ENCODE peak calls at places on chromosomes 12 and 14, in nine cellular contexts. One of them, this sample, is unnamed.
A peak's percentile ranks its signal among the peaks of the same experiment; 100 is the strongest.

GRCh38 chr12:38983117-38983571 is 77.8 kb upstream of the CPNE8 start:
- DNase-seq in thyroid gland: no peak
- DNase-seq in dorsolateral prefrontal cortex: no peak
- DNase-seq in AG04450: no peak
- DNase-seq in neuronal stem cell: no peak
- DNase-seq in lung: no peak
- DNase-seq in mammary epithelial cell: peak; percentile 3
- DNase-seq in colonic mucosa: no peak
- DNase-seq in A549: no peak
- DNase-seq in this sample: no peak

GRCh38 chr14:76514599-76514998 is 138.7 kb downstream of the ESRRB start:
- DNase-seq in mammary epithelial cell: peak; percentile 46
- DNase-seq in lung: no peak
- DNase-seq in colonic mucosa: no peak
- DNase-seq in A549: peak; percentile 63
- DNase-seq in neuronal stem cell: no peak
- DNase-seq in AG04450: no peak
- DNase-seq in thyroid gland: peak; percentile 22
- DNase-seq in dorsolateral prefrontal cortex: no peak
- DNase-seq in this sample: no peak

GRCh38 chr14:97848351-97848980 is 1051.3 kb downstream of the VRK1 start:
- DNase-seq in thyroid gland: no peak
- DNase-seq in A549: no peak
- DNase-seq in mammary epithelial cell: no peak
- DNase-seq in AG04450: no peak
- DNase-seq in neuronal stem cell: peak; percentile 39
- DNase-seq in dorsolateral prefrontal cortex: no peak
- DNase-seq in colonic mucosa: no peak
- DNase-seq in lung: no peak
- DNase-seq in this sample: no peak

GRCh38 chr12:4833053-4833452 is 76.7 kb upstream of the KCNA1 start:
- DNase-seq in neuronal stem cell: no peak
- DNase-seq in A549: no peak
- DNase-seq in mammary epithelial cell: no peak
- DNase-seq in dorsolateral prefrontal cortex: no peak
- DNase-seq in colonic mucosa: no peak
- DNase-seq in thyroid gland: no peak
- DNase-seq in AG04450: no peak
- DNase-seq in lung: no peak
- DNase-seq in this sample: no peak

GRCh38 chr12:122282066-122282465 is 15.8 kb upstream of the VPS33A start:
- DNase-seq in A549: no peak
- DNase-seq in neuronal stem cell: no peak
- DNase-seq in lung: no peak
- DNase-seq in colonic mucosa: no peak
- DNase-seq in dorsolateral prefrontal cortex: no peak
- DNase-seq in AG04450: peak; percentile 45
- DNase-seq in mammary epithelial cell: peak; percentile 21
- DNase-seq in thyroid gland: no peak
- DNase-seq in this sample: no peak

GRCh38 chr14:35915185-35915584 is 89.0 kb downstream of the BRMS1L start:
- DNase-seq in thyroid gland: no peak
- DNase-seq in lung: no peak
- DNase-seq in neuronal stem cell: no peak
- DNase-seq in AG04450: no peak
- DNase-seq in mammary epithelial cell: no peak
- DNase-seq in colonic mucosa: no peak
- DNase-seq in dorsolateral prefrontal cortex: no peak
- DNase-seq in A549: no peak
- DNase-seq in this sample: no peak

GRCh38 chr12:25866586-25867378 is 91.7 kb upstream of the RASSF8 start:
- DNase-seq in lung: no peak
- DNase-seq in colonic mucosa: no peak
- DNase-seq in A549: no peak
- DNase-seq in thyroid gland: no peak
- DNase-seq in mammary epithelial cell: peak; percentile 58
- DNase-seq in neuronal stem cell: no peak
- DNase-seq in AG04450: no peak
- DNase-seq in dorsolateral prefrontal cortex: no peak
- DNase-seq in this sample: peak; percentile 56

GRCh38 chr14:20031058-20031457 is 4.8 kb downstream of the OR4K13 start:
- DNase-seq in mammary epithelial cell: no peak
- DNase-seq in colonic mucosa: no peak
- DNase-seq in AG04450: no peak
- DNase-seq in dorsolateral prefrontal cortex: no peak
- DNase-seq in A549: no peak
- DNase-seq in lung: no peak
- DNase-seq in thyroid gland: no peak
- DNase-seq in neuronal stem cell: no peak
- DNase-seq in this sample: no peak

GRCh38 chr12:99498756-99499155 is 148.8 kb upstream of the GARIN6 start:
- DNase-seq in A549: peak; percentile 12
- DNase-seq in lung: no peak
- DNase-seq in dorsolateral prefrontal cortex: no peak
- DNase-seq in AG04450: peak; percentile 34
- DNase-seq in colonic mucosa: no peak
- DNase-seq in neuronal stem cell: no peak
- DNase-seq in thyroid gland: no peak
- DNase-seq in mammary epithelial cell: peak; percentile 74
- DNase-seq in this sample: peak; percentile 84

GRCh38 chr12:24480766-24481449 is 468.0 kb downstream of the BCAT1 start:
- DNase-seq in A549: no peak
- DNase-seq in mammary epithelial cell: no peak
- DNase-seq in AG04450: no peak
- DNase-seq in neuronal stem cell: no peak
- DNase-seq in thyroid gland: no peak
- DNase-seq in dorsolateral prefrontal cortex: no peak
- DNase-seq in colonic mucosa: no peak
- DNase-seq in lung: no peak
- DNase-seq in this sample: no peak

GRCh38 chr14:103646189-103646588 is 17.2 kb downstream of the KLC1 start:
- DNase-seq in colonic mucosa: no peak
- DNase-seq in dorsolateral prefrontal cortex: no peak
- DNase-seq in AG04450: no peak
- DNase-seq in lung: no peak
- DNase-seq in A549: no peak
- DNase-seq in neuronal stem cell: no peak
- DNase-seq in mammary epithelial cell: no peak
- DNase-seq in thyroid gland: peak; percentile 74
- DNase-seq in this sample: no peak

GRCh38 chr12:20681334-20681733 is 13.8 kb upstream of the SLCO1C1 start:
- DNase-seq in AG04450: no peak
- DNase-seq in colonic mucosa: no peak
- DNase-seq in mammary epithelial cell: no peak
- DNase-seq in neuronal stem cell: no peak
- DNase-seq in A549: no peak
- DNase-seq in thyroid gland: no peak
- DNase-seq in lung: no peak
- DNase-seq in dorsolateral prefrontal cortex: no peak
- DNase-seq in this sample: no peak

GRCh38 chr12:80632835-80633234 is 74.6 kb upstream of the MYF6 start:
- DNase-seq in dorsolateral prefrontal cortex: no peak
- DNase-seq in lung: no peak
- DNase-seq in colonic mucosa: no peak
- DNase-seq in mammary epithelial cell: peak; percentile 29
- DNase-seq in A549: no peak
- DNase-seq in AG04450: no peak
- DNase-seq in thyroid gland: peak; percentile 23
- DNase-seq in neuronal stem cell: peak; percentile 21
- DNase-seq in this sample: no peak

GRCh38 chr14:28057286-28058011 is 709.1 kb upstream of the FOXG1 start:
- DNase-seq in mammary epithelial cell: no peak
- DNase-seq in dorsolateral prefrontal cortex: no peak
- DNase-seq in A549: no peak
- DNase-seq in neuronal stem cell: no peak
- DNase-seq in lung: no peak
- DNase-seq in AG04450: no peak
- DNase-seq in thyroid gland: no peak
- DNase-seq in colonic mucosa: no peak
- DNase-seq in this sample: peak; percentile 11

GRCh38 chr12:38141239-38141638 is 175.3 kb upstream of the ALG10B start:
- DNase-seq in A549: no peak
- DNase-seq in AG04450: no peak
- DNase-seq in mammary epithelial cell: no peak
- DNase-seq in thyroid gland: no peak
- DNase-seq in neuronal stem cell: no peak
- DNase-seq in lung: no peak
- DNase-seq in dorsolateral prefrontal cortex: no peak
- DNase-seq in colonic mucosa: no peak
- DNase-seq in this sample: no peak

GRCh38 chr12:39157696-39158342 is 252.4 kb upstream of the CPNE8 start:
- DNase-seq in dorsolateral prefrontal cortex: no peak
- DNase-seq in AG04450: no peak
- DNase-seq in mammary epithelial cell: no peak
- DNase-seq in colonic mucosa: no peak
- DNase-seq in A549: no peak
- DNase-seq in lung: no peak
- DNase-seq in neuronal stem cell: no peak
- DNase-seq in thyroid gland: peak; percentile 54
- DNase-seq in this sample: no peak

GRCh38 chr12:55728185-55728931 is 451 bp downstream of the CD63 start:
- DNase-seq in lung: peak; percentile 83
- DNase-seq in neuronal stem cell: no peak
- DNase-seq in AG04450: no peak
- DNase-seq in colonic mucosa: peak; percentile 78
- DNase-seq in A549: peak; percentile 39
- DNase-seq in mammary epithelial cell: peak; percentile 44
- DNase-seq in dorsolateral prefrontal cortex: peak; percentile 55
- DNase-seq in thyroid gland: peak; percentile 88
- DNase-seq in this sample: no peak

GRCh38 chr12:6231359-6232268 is 31.4 kb downstream of the CD9 start:
- DNase-seq in dorsolateral prefrontal cortex: no peak
- DNase-seq in neuronal stem cell: no peak
- DNase-seq in A549: no peak
- DNase-seq in AG04450: no peak
- DNase-seq in colonic mucosa: peak; percentile 75
- DNase-seq in mammary epithelial cell: no peak
- DNase-seq in lung: no peak
- DNase-seq in thyroid gland: no peak
- DNase-seq in this sample: no peak

GRCh38 chr12:104279164-104279563 is 24.4 kb upstream of the EID3 start:
- DNase-seq in neuronal stem cell: no peak
- DNase-seq in mammary epithelial cell: no peak
- DNase-seq in A549: no peak
- DNase-seq in dorsolateral prefrontal cortex: no peak
- DNase-seq in thyroid gland: no peak
- DNase-seq in lung: no peak
- DNase-seq in AG04450: no peak
- DNase-seq in colonic mucosa: no peak
- DNase-seq in this sample: no peak
- H3K27ac ChIP-seq in neuronal stem cell: no peak overlapping the region
- H3K27ac ChIP-seq in mammary epithelial cell: no peak overlapping the region
- H3K27ac ChIP-seq in A549: peak overlapping the region; percentile 98
- H3K27ac ChIP-seq in dorsolateral prefrontal cortex: no peak overlapping the region
- H3K27ac ChIP-seq in thyroid gland: no peak overlapping the region
- H3K27ac ChIP-seq in lung: no peak overlapping the region
- H3K27ac ChIP-seq in AG04450: no peak overlapping the region
- H3K27ac ChIP-seq in colonic mucosa: no peak overlapping the region
- H3K27ac ChIP-seq in this sample: no peak overlapping the region

GRCh38 chr12:12715459-12716150 is 1.6 kb upstream of the CDKN1B start:
- DNase-seq in AG04450: no peak
- DNase-seq in neuronal stem cell: no peak
- DNase-seq in lung: no peak
- DNase-seq in A549: no peak
- DNase-seq in dorsolateral prefrontal cortex: no peak
- DNase-seq in mammary epithelial cell: no peak
- DNase-seq in colonic mucosa: peak; percentile 62
- DNase-seq in thyroid gland: peak; percentile 20
- DNase-seq in this sample: no peak

GRCh38 chr12:12713932-12714275 is 3.3 kb upstream of the CDKN1B start:
- DNase-seq in colonic mucosa: no peak
- DNase-seq in AG04450: no peak
- DNase-seq in dorsolateral prefrontal cortex: no peak
- DNase-seq in neuronal stem cell: no peak
- DNase-seq in thyroid gland: no peak
- DNase-seq in A549: no peak
- DNase-seq in mammary epithelial cell: no peak
- DNase-seq in lung: no peak
- DNase-seq in this sample: no peak

GRCh38 chr12:12715128-12715458 is 2.1 kb upstream of the CDKN1B start:
- DNase-seq in neuronal stem cell: no peak
- DNase-seq in colonic mucosa: no peak
- DNase-seq in lung: no peak
- DNase-seq in AG04450: no peak
- DNase-seq in dorsolateral prefrontal cortex: no peak
- DNase-seq in thyroid gland: no peak
- DNase-seq in mammary epithelial cell: no peak
- DNase-seq in A549: no peak
- DNase-seq in this sample: no peak

GRCh38 chr12:12716151-12716844 is 870 bp upstream of the CDKN1B start:
- DNase-seq in thyroid gland: peak; percentile 18
- DNase-seq in colonic mucosa: no peak
- DNase-seq in mammary epithelial cell: peak; percentile 59
- DNase-seq in neuronal stem cell: no peak
- DNase-seq in dorsolateral prefrontal cortex: no peak
- DNase-seq in A549: no peak
- DNase-seq in AG04450: no peak
- DNase-seq in lung: no peak
- DNase-seq in this sample: peak; percentile 46

GRCh38 chr12:12714276-12715001 is 2.7 kb upstream of the CDKN1B start:
- DNase-seq in thyroid gland: peak; percentile 82
- DNase-seq in AG04450: no peak
- DNase-seq in lung: no peak
- DNase-seq in colonic mucosa: peak; percentile 75
- DNase-seq in neuronal stem cell: no peak
- DNase-seq in mammary epithelial cell: no peak
- DNase-seq in dorsolateral prefrontal cortex: peak; percentile 52
- DNase-seq in A549: no peak
- DNase-seq in this sample: no peak
- H3K27ac ChIP-seq in thyroid gland: peak overlapping the region; percentile 100
- H3K27ac ChIP-seq in AG04450: no peak overlapping the region
- H3K27ac ChIP-seq in lung: peak overlapping the region; percentile 85
- H3K27ac ChIP-seq in colonic mucosa: peak overlapping the region; percentile 99
- H3K27ac ChIP-seq in neuronal stem cell: no peak overlapping the region
- H3K27ac ChIP-seq in mammary epithelial cell: no peak overlapping the region
- H3K27ac ChIP-seq in dorsolateral prefrontal cortex: peak overlapping the region; percentile 98
- H3K27ac ChIP-seq in A549: peak overlapping the region; percentile 77
- H3K27ac ChIP-seq in this sample: no peak overlapping the region

GRCh38 chr14:92460916-92461579 is 52.5 kb upstream of the RIN3 start:
- DNase-seq in A549: no peak
- DNase-seq in dorsolateral prefrontal cortex: no peak
- DNase-seq in neuronal stem cell: no peak
- DNase-seq in mammary epithelial cell: no peak
- DNase-seq in colonic mucosa: no peak
- DNase-seq in thyroid gland: no peak
- DNase-seq in lung: no peak
- DNase-seq in AG04450: no peak
- DNase-seq in this sample: no peak
- H3K27ac ChIP-seq in A549: peak overlapping the region; percentile 57
- H3K27ac ChIP-seq in dorsolateral prefrontal cortex: no peak overlapping the region
- H3K27ac ChIP-seq in neuronal stem cell: no peak overlapping the region
- H3K27ac ChIP-seq in mammary epithelial cell: no peak overlapping the region
- H3K27ac ChIP-seq in colonic mucosa: no peak overlapping the region
- H3K27ac ChIP-seq in thyroid gland: peak overlapping the region; percentile 8
- H3K27ac ChIP-seq in lung: peak overlapping the region; percentile 80
- H3K27ac ChIP-seq in AG04450: no peak overlapping the region
- H3K27ac ChIP-seq in this sample: no peak overlapping the region

DNA sequence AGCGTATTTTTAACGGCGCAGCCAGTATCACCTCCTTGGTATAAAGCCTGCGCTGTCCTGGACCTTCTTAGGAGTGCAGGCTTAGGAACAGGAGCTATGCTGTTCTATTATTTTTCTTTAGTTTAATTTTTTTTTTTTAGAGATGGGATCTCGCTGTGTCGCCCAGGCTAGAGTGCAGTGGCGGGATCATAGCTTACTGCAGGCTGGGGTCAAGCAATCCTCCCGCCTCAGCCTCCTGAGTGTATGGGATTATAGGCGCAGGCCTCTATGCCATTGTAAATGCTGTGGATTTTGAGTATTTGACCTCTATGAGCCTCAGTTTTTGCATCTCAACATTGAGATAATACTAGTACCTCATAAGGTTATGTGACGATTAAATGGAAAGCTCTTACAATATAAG is 4.1 kb downstream of the OR10AD1 start:
- DNase-seq in thyroid gland: no peak
- DNase-seq in A549: no peak
- DNase-seq in lung: no peak
- DNase-seq in AG04450: no peak
- DNase-seq in neuronal stem cell: no peak
- DNase-seq in mammary epithelial cell: no peak
- DNase-seq in colonic mucosa: no peak
- DNase-seq in dorsolateral prefrontal cortex: no peak
- DNase-seq in this sample: no peak
- H3K27ac ChIP-seq in thyroid gland: peak overlapping the region; percentile 96
- H3K27ac ChIP-seq in A549: peak overlapping the region; percentile 93
- H3K27ac ChIP-seq in lung: peak overlapping the region; percentile 98
- H3K27ac ChIP-seq in AG04450: no peak overlapping the region
- H3K27ac ChIP-seq in neuronal stem cell: no peak overlapping the region
- H3K27ac ChIP-seq in mammary epithelial cell: peak overlapping the region; percentile 57
- H3K27ac ChIP-seq in colonic mucosa: peak overlapping the region; percentile 87
- H3K27ac ChIP-seq in dorsolateral prefrontal cortex: peak overlapping the region; percentile 79
- H3K27ac ChIP-seq in this sample: peak overlapping the region; percentile 67